ENCODE peak calls at places on chromosomes 5 and 9, in eight cellular contexts. S is Peyer's patch, G is NCI-H1092, K is AML-193, Z is NCI-H82, M is left colon, J is adipocyte, W is memory B cell. Q is an unnamed sample.

GRCh38 chr9:93010696-93011095 is 47.8 kb upstream of the SUSD3 start:
- DNase-seq in S (no peak), G (no peak), K (no peak), Z (no peak), M (no peak), J (no peak), W (no peak), Q (no peak)

GRCh38 chr5:180135128-180135955 is 63.8 kb upstream of the RNF130 start:
- DNase-seq in S (peak; percentile 44), G (no peak), K (peak; percentile 59), Z (no peak), M (peak; percentile 21), J (peak; percentile 39), W (no peak), Q (peak; percentile 19)

GRCh38 chr9:22469928-22470544 is 23.4 kb downstream of the DMRTA1 start:
- DNase-seq in S (no peak), G (peak; percentile 65), K (peak; percentile 55), Z (peak; percentile 79), M (no peak), J (peak; percentile 81), W (no peak), Q (peak; percentile 79)

GRCh38 chr5:113806250-113806649 is 292.8 kb downstream of the YTHDC2 start:
- DNase-seq in S (no peak), G (no peak), K (no peak), Z (peak; percentile 31), M (no peak), J (peak; percentile 63), W (no peak), Q (peak; percentile 46)

GRCh38 chr9:128913995-128914772 is 6.6 kb upstream of the PHYHD1 start:
- DNase-seq in S (no peak), G (no peak), K (no peak), Z (no peak), M (no peak), J (no peak), W (no peak), Q (no peak)

GRCh38 chr9:16726023-16726422 is 144.4 kb downstream of the BNC2 start:
- DNase-seq in S (no peak), G (no peak), K (no peak), Z (no peak), M (no peak), J (peak; percentile 56), W (no peak), Q (no peak)

GRCh38 chr9:130934702-130935659 is 4.1 kb downstream of the FIBCD1 start:
- DNase-seq in S (no peak), G (no peak), K (no peak), Z (no peak), M (no peak), J (no peak), W (no peak), Q (no peak)

GRCh38 chr5:154937186-154937717 is 759 bp downstream of the GEMIN5 start:
- DNase-seq in S (no peak), G (no peak), K (no peak), Z (peak; percentile 23), M (no peak), J (peak; percentile 15), W (no peak), Q (peak; percentile 52)

GRCh38 chr9:133843751-133844373 is 105.7 kb upstream of the SARDH start:
- DNase-seq in S (no peak), G (no peak), K (no peak), Z (no peak), M (no peak), J (no peak), W (no peak), Q (no peak)

GRCh38 chr5:173693670-173694069 is 77.2 kb upstream of the BOD1 start:
- DNase-seq in S (no peak), G (no peak), K (no peak), Z (no peak), M (peak; percentile 46), J (no peak), W (no peak), Q (no peak)

GRCh38 chr9:97553841-97554240 is 52.4 kb downstream of the TMOD1 start:
- DNase-seq in S (no peak), G (no peak), K (no peak), Z (no peak), M (no peak), J (no peak), W (no peak), Q (no peak)

GRCh38 chr5:140607031-140607430 is 25.9 kb downstream of the CD14 start:
- DNase-seq in S (no peak), G (no peak), K (peak; percentile 41), Z (peak; percentile 15), M (no peak), J (peak; percentile 42), W (no peak), Q (peak; percentile 23)

GRCh38 chr9:93470391-93470790 is 17.0 kb upstream of the FAM120AOS start:
- DNase-seq in S (no peak), G (no peak), K (no peak), Z (no peak), M (no peak), J (no peak), W (no peak), Q (no peak)

GRCh38 chr5:98651715-98652114 is 121.7 kb upstream of the RGMB start:
- DNase-seq in S (no peak), G (no peak), K (no peak), Z (no peak), M (no peak), J (no peak), W (no peak), Q (no peak)

GRCh38 chr9:132006657-132007370 is 72.9 kb downstream of the MED27 start:
- DNase-seq in S (no peak), G (peak; percentile 50), K (no peak), Z (peak; percentile 24), M (no peak), J (no peak), W (no peak), Q (no peak)

GRCh38 chr9:34072410-34072809 is 23.7 kb upstream of the UBAP2 start:
- DNase-seq in S (no peak), G (no peak), K (no peak), Z (no peak), M (no peak), J (no peak), W (no peak), Q (no peak)

GRCh38 chr9:450561-450960 is 235.9 kb downstream of the DOCK8 start:
- DNase-seq in S (no peak), G (no peak), K (no peak), Z (no peak), M (no peak), J (no peak), W (no peak), Q (no peak)